ENCODE peak calls at places on chromosomes 3 and 15, in six cellular contexts. R, T, Y, C, V and N are unnamed samples.

GRCh38 chr3:187021748-187022402 is 91.5 kb downstream of the ST6GAL1 start:
- DNase-seq in R (peak), T (no peak), Y (no peak), C (no peak), V (no peak), N (no peak)

GRCh38 chr3:186986406-186986805 is 56.1 kb downstream of the ST6GAL1 start:
- DNase-seq in R (no peak), T (no peak), Y (no peak), C (no peak), V (no peak), N (no peak)

GRCh38 chr3:88180398-88180999 is 30.7 kb downstream of the C3orf38 start:
- DNase-seq in R (no peak), T (peak), Y (peak), C (peak), V (no peak), N (no peak)

GRCh38 chr15:26781816-26782215 is 8.9 kb upstream of the GABRB3 start:
- DNase-seq in R (no peak), T (no peak), Y (no peak), C (no peak), V (no peak), N (no peak)

GRCh38 chr15:47407692-47408091 is 309.6 kb upstream of the SEMA6D start:
- DNase-seq in R (no peak), T (no peak), Y (peak), C (no peak), V (no peak), N (no peak)

GRCh38 chr3:141052570-141053069 is 1.5 kb downstream of the SPSB4 start:
- DNase-seq in R (no peak), T (no peak), Y (peak), C (no peak), V (peak), N (no peak)

GRCh38 chr3:140505256-140505655 is 172.6 kb upstream of the TRIM42 start:
- DNase-seq in R (no peak), T (no peak), Y (no peak), C (no peak), V (peak), N (no peak)

GRCh38 chr15:66923438-66923881 is 141.9 kb upstream of the SMAD3 start:
- DNase-seq in R (peak), T (no peak), Y (peak), C (no peak), V (peak), N (no peak)

GRCh38 chr3:42804831-42805821 is 836 bp upstream of the HIGD1A start:
- DNase-seq in R (peak), T (no peak), Y (peak), C (no peak), V (no peak), N (no peak)

GRCh38 chr3:141710888-141711616 is 27.0 kb upstream of the RNF7 start:
- DNase-seq in R (no peak), T (peak), Y (no peak), C (peak), V (no peak), N (no peak)

GRCh38 chr3:114569186-114569585 is 275.4 kb downstream of the TIGIT start:
- DNase-seq in R (no peak), T (no peak), Y (no peak), C (no peak), V (no peak), N (no peak)

GRCh38 chr15:77098572-77098971 is 27.7 kb upstream of the TSPAN3 start:
- DNase-seq in R (no peak), T (no peak), Y (no peak), C (no peak), V (no peak), N (no peak)

GRCh38 chr3:135014575-135014974 is 219.5 kb downstream of the EPHB1 start:
- DNase-seq in R (no peak), T (no peak), Y (no peak), C (no peak), V (no peak), N (no peak)

GRCh38 chr3:174356596-174356995 is 502.5 kb upstream of the NAALADL2 start:
- DNase-seq in R (no peak), T (no peak), Y (no peak), C (no peak), V (no peak), N (no peak)

GRCh38 chr3:158097141-158097540 is 9.1 kb downstream of the SHOX2 start:
- DNase-seq in R (no peak), T (no peak), Y (no peak), C (no peak), V (no peak), N (no peak)

GRCh38 chr3:145333931-145334330 is 827.1 kb downstream of the PLOD2 start:
- DNase-seq in R (no peak), T (no peak), Y (no peak), C (no peak), V (no peak), N (no peak)

GRCh38 chr3:28564211-28564610 is 215.6 kb upstream of the AZI2 start:
- DNase-seq in R (no peak), T (no peak), Y (no peak), C (no peak), V (no peak), N (no peak)

GRCh38 chr15:78937132-78937739 is 7.6 kb downstream of the CTSH start:
- DNase-seq in R (no peak), T (no peak), Y (no peak), C (no peak), V (no peak), N (no peak)

GRCh38 chr3:72375237-72376154 is 472.7 kb downstream of the SHQ1 start:
- DNase-seq in R (no peak), T (no peak), Y (peak), C (no peak), V (no peak), N (no peak)

GRCh38 chr15:24772256-24772655 is 96.7 kb downstream of the NPAP1 start:
- DNase-seq in R (no peak), T (no peak), Y (peak), C (no peak), V (no peak), N (no peak)

GRCh38 chr3:12507871-12508281 is 23.6 kb downstream of the TSEN2 start:
- DNase-seq in R (no peak), T (peak), Y (no peak), C (peak), V (no peak), N (no peak)

GRCh38 chr3:189756651-189757078 is 125.5 kb downstream of the TP63 start:
- DNase-seq in R (no peak), T (no peak), Y (no peak), C (no peak), V (no peak), N (no peak)

GRCh38 chr3:126524429-126524988 is 554 bp downstream of the CHST13 start:
- DNase-seq in R (no peak), T (no peak), Y (no peak), C (no peak), V (no peak), N (no peak)
- TF ChIP-seq CTCF in R (no peak), T (no peak), Y (peak), C (no peak), V (no peak), N (no peak)

DNA sequence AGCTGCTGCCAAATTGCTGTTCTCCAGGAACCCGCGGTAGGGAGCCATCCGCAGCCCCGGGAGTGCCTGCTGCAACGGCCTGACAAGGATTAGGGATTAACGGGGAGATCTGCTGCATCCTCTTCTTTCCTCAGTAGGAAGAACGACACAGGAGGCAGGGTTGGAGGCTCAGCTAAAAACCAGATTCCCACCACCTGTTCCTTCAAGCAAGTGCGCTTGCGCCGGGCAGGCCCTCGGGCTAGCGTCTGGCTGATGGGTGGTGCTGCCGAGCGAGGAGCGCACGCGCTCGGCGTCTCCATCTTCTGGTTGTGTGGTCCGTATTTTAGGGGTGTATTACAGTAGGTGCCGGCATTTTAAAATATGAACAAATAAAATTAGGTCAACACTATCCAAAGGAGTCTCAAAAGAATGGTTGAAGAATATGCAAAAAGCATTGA is 25.4 kb upstream of the SLC25A26 start:
- DNase-seq in R (peak), T (peak), Y (peak), C (peak), V (peak), N (no peak)
- TF ChIP-seq CTCF in R (no peak), T (peak), Y (peak), C (peak), V (peak), N (no peak)

DNA sequence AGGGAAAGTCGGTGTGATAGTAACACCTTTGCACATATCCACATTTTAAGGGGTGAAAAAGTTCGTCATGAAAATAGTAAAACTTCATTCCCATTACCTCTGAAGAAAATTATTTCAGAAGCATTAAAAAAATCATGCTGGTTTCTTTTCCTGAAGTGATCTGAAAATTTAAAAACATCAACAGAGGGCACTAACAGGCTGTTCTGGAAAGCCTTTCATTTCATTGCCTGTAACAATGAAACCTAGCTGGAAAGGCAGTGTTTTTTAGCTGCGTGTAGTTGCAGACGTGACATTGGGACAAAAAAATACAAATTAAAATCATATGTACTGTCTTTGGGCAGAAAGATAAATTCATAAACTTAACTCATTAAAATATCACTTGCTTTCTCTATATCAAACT is 993.8 kb downstream of the GBE1 start:
- DNase-seq in R (no peak), T (no peak), Y (peak), C (no peak), V (no peak), N (no peak)
- TF ChIP-seq CTCF in R (no peak), T (no peak), Y (peak), C (no peak), V (no peak), N (no peak)

GRCh38 chr3:62312201-62312600 is 61.1 kb downstream of the FEZF2 start:
- DNase-seq in R (no peak), T (no peak), Y (no peak), C (no peak), V (no peak), N (no peak)
- TF ChIP-seq CTCF in R (no peak), T (no peak), Y (no peak), C (no peak), V (no peak), N (no peak)